ENCODE peak calls at places on chromosomes 3 and 15, in six cellular contexts. N is adrenal gland, S is fibroblast of lung, L is Peyer's patch, I is endodermal cell, E is cardiac muscle cell. J is an unnamed sample. For H3K9me3, the result is how much of the 10 kb centered on the place peaks cover.

GRCh38 chr3:159832024-159832423 is 156.6 kb upstream of the IL12A start:
- DNase-seq in N (no peak), S (no peak), L (no peak), I (no peak), E (no peak), J (no peak)

GRCh38 chr3:167184511-167184910 is 195.6 kb downstream of the ZBBX start:
- DNase-seq in N (no peak), S (no peak), L (no peak), I (peak), E (no peak), J (no peak)

GRCh38 chr3:62653806-62654205 is 221.4 kb downstream of the CADPS start:
- DNase-seq in N (no peak), S (no peak), L (no peak), I (no peak), E (no peak), J (no peak)

GRCh38 chr3:154018100-154018696 is 103.0 kb upstream of the ARHGEF26 start:
- DNase-seq in N (no peak), S (peak), L (peak), I (peak), E (peak), J (peak)

GRCh38 chr3:107992976-107993684 is 97.7 kb downstream of the CD47 start:
- DNase-seq in N (no peak), S (peak), L (no peak), I (no peak), E (no peak), J (no peak)

GRCh38 chr15:60967728-60968127 is 261.4 kb downstream of the RORA start:
- DNase-seq in N (no peak), S (no peak), L (no peak), I (no peak), E (no peak), J (no peak)

GRCh38 chr3:115671761-115672455 is 48.6 kb downstream of the GAP43 start:
- DNase-seq in N (no peak), S (peak), L (no peak), I (no peak), E (no peak), J (no peak)

GRCh38 chr15:71366926-71367325 is 251.7 kb downstream of the THSD4 start:
- DNase-seq in N (no peak), S (peak), L (no peak), I (no peak), E (no peak), J (no peak)

GRCh38 chr3:156760333-156760732 is 65.8 kb upstream of the LEKR1 start:
- DNase-seq in N (no peak), S (no peak), L (no peak), I (no peak), E (no peak), J (peak)

GRCh38 chr3:147038456-147038855 is 367.9 kb downstream of the ZIC4 start:
- DNase-seq in N (no peak), S (no peak), L (no peak), I (no peak), E (no peak), J (no peak)

GRCh38 chr15:64813075-64813474 is 12.4 kb downstream of the PIF1 start:
- DNase-seq in N (peak), S (peak), L (no peak), I (no peak), E (peak), J (peak)

GRCh38 chr3:103059481-103059880 is 624.7 kb downstream of the ZPLD1 start:
- DNase-seq in N (no peak), S (no peak), L (no peak), I (no peak), E (no peak), J (no peak)

GRCh38 chr3:44499149-44499898 is 21.9 kb upstream of the ZNF445 start:
- DNase-seq in N (no peak), S (no peak), L (no peak), I (no peak), E (no peak), J (no peak)
- H3K9me3 ChIP-seq in N (under half), S (under half), L (under half), I (half or more), E (under half), J (under half)

GRCh38 chr15:99248000-99248727 is 1.2 kb downstream of the TTC23 start:
- DNase-seq in N (no peak), S (no peak), L (no peak), I (no peak), E (no peak), J (peak)

GRCh38 chr15:99251436-99251821 is at the start of gene LRRC28:
- DNase-seq in N (no peak), S (peak), L (no peak), I (no peak), E (no peak), J (no peak)

GRCh38 chr15:99250494-99251435 is 516 bp upstream of the LRRC28 start:
- DNase-seq in N (peak), S (peak), L (peak), I (peak), E (peak), J (peak)

GRCh38 chr15:99249270-99249817 is at the start of gene TTC23:
- DNase-seq in N (peak), S (peak), L (no peak), I (peak), E (peak), J (peak)

DNA sequence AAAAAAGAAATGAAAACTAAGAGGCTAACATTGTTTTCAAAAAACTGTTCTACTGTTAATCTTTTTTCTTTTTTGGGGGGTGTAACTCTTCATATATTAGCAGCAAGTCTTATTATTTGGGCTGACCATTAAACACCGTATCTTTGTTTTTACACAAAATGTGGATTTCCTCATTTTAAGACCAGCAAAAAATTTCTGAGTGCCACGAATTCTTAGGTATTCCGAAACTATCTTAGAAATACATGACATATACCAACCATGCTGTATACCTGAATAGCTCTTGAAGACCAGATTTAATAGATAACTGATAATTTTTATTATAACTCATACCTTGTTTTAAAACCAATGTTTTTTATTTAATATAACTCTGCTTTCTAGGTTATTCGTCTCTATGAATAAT is 620 bp upstream of the TTC23 start:
- DNase-seq in N (no peak), S (no peak), L (no peak), I (no peak), E (no peak), J (no peak)
- H3K27ac ChIP-seq in N (peak), S (peak), L (peak), I (no peak), E (peak), J (peak)

GRCh38 chr3:26437678-26438077 is 184.9 kb upstream of the LRRC3B start:
- DNase-seq in N (no peak), S (peak), L (no peak), I (no peak), E (no peak), J (peak)
- H3K9me3 ChIP-seq in N (under half), S (under half), L (under half), I (under half), E (under half), J (under half)

GRCh38 chr3:196920733-196921132 is 21.6 kb downstream of the NCBP2 start:
- DNase-seq in N (no peak), S (no peak), L (no peak), I (no peak), E (no peak), J (no peak)
- H3K27ac ChIP-seq in N (no peak), S (no peak), L (no peak), I (no peak), E (no peak), J (no peak)

GRCh38 chr3:44712455-44713075 is at the start of gene ZNF502:
- DNase-seq in N (peak), S (peak), L (peak), I (peak), E (peak), J (peak)
- H3K9me3 ChIP-seq in N (under half), S (under half), L (under half), I (half or more), E (under half), J (under half)

DNA sequence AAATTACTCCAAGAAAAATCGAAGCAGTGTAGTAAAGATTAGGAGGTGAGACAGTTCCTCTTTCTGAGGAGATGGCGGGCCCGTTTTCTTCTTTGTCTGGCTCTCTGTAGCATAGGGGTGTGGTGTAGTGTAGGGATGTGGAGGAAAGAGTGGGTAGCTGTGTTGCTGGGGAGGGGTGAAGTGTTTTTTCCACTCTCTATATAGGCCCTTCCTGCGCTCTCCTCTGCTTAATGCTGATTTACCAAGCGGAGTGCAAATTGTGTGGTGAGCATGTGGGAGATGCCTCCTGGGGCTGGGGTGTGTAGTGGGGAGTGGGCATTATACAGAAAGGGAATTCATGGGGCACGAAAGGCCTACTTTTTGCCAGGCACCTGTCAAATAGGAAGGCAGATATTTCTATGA is 94.9 kb downstream of the ST6GAL1 start:
- DNase-seq in N (no peak), S (no peak), L (no peak), I (peak), E (no peak), J (no peak)
- H3K27ac ChIP-seq in N (no peak), S (no peak), L (peak), I (no peak), E (peak), J (no peak)

DNA sequence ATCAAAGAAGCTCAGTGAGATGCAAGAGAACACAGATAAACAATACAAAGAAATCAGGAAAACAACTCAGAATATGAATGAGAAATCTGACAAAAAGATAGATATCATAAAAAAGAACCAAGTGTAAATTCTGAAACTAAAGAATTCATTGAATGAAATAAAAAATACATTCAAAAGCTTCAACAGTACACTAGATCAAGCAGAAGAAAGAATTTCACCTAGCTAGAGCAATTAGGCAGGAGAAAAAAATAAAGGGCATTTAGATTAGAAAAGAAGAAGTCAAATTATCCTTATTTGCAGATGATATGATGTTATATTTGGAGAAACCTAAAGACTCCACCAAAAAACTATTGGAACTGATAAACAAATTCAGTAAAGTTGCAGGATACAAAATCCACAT is 19.4 kb upstream of the CX3CR1 start:
- DNase-seq in N (no peak), S (no peak), L (no peak), I (no peak), E (no peak), J (no peak)
- H3K9me3 ChIP-seq in N (under half), S (under half), L (under half), I (under half), E (under half), J (under half)

GRCh38 chr15:77144028-77144427 is 73.1 kb upstream of the TSPAN3 start:
- DNase-seq in N (no peak), S (peak), L (no peak), I (no peak), E (peak), J (no peak)
- H3K27ac ChIP-seq in N (no peak), S (peak), L (peak), I (no peak), E (peak), J (peak)

GRCh38 chr3:7194081-7194835 is 333.3 kb downstream of the GRM7 start:
- DNase-seq in N (no peak), S (no peak), L (no peak), I (no peak), E (no peak), J (no peak)
- H3K9me3 ChIP-seq in N (under half), S (under half), L (under half), I (under half), E (under half), J (under half)

J was measured in SJCRH30.